ENCODE peak calls at places on chromosome 13, in five cellular contexts. B is NCI-H1436, K is M059J, H is T-helper 2 cell, P is uterus. D is an unnamed sample.

GRCh38 chr13:75345191-75345590 is 136.8 kb downstream of the TBC1D4 start:
- DNase-seq in B (no peak), K (no peak), H (no peak), P (no peak), D (no peak)

GRCh38 chr13:77084755-77085154 is 57.8 kb upstream of the FBXL3 start:
- DNase-seq in B (no peak), K (no peak), H (no peak), P (no peak), D (no peak)

GRCh38 chr13:112893570-112894422 is 75.2 kb upstream of the MCF2L start:
- DNase-seq in B (peak), K (peak), H (no peak), P (no peak), D (peak)

GRCh38 chr13:59261928-59262488 is 901.7 kb downstream of the DIAPH3 start:
- DNase-seq in B (no peak), K (peak), H (no peak), P (no peak), D (no peak)

GRCh38 chr13:27966641-27967202 is 2.4 kb downstream of the CDX2 start:
- DNase-seq in B (no peak), K (no peak), H (no peak), P (no peak), D (no peak)

GRCh38 chr13:112105884-112106283 is 38.9 kb downstream of the SOX1 start:
- DNase-seq in B (no peak), K (no peak), H (no peak), P (no peak), D (no peak)

GRCh38 chr13:33937373-33938087 is 119.6 kb downstream of the RFC3 start:
- DNase-seq in B (no peak), K (peak), H (no peak), P (no peak), D (no peak)

GRCh38 chr13:112325941-112326645 is 50.1 kb upstream of the SPACA7 start:
- DNase-seq in B (no peak), K (peak), H (no peak), P (no peak), D (no peak)

D was measured in Daoy.